ENCODE peak calls at places on chromosomes 4 and X, in eight cellular contexts. N is MM.1S, T is breast epithelium, Z is cardiac fibroblast, Y is AG04449, V is right atrium auricular region, H is Peyer's patch, U is pancreas. W is an unnamed sample.

GRCh38 chr4:52822583-52823477 is 39.3 kb upstream of the RASL11B start:
- DNase-seq in N (no peak), Z (peak), V (no peak), U (no peak), H (no peak), T (no peak), Y (no peak), W (peak)

GRCh38 chrX:134660627-134661026 is 2.4 kb upstream of the PLAC1 start:
- DNase-seq in T (no peak), Y (no peak), Z (peak), V (no peak), U (no peak), H (no peak), N (no peak), W (no peak)

GRCh38 chr4:72473434-72473900 is 95.6 kb downstream of the ADAMTS3 start:
- DNase-seq in T (no peak), U (no peak), Z (peak), Y (no peak), H (no peak), V (no peak), N (no peak), W (no peak)

GRCh38 chr4:44679060-44679459 is 840 bp downstream of the GUF1 start:
- DNase-seq in Z (no peak), U (no peak), T (no peak), N (no peak), H (no peak), Y (no peak), V (no peak), W (no peak)

GRCh38 chr4:28973591-28974350 is 1746.4 kb upstream of the PCDH7 start:
- DNase-seq in Z (peak), T (no peak), N (no peak), Y (no peak), H (no peak), V (no peak), U (no peak), W (no peak)

GRCh38 chr4:142696334-142697122 is 149.6 kb downstream of the INPP4B start:
- DNase-seq in Z (no peak), U (no peak), T (no peak), V (no peak), Y (no peak), H (peak), N (no peak), W (no peak)

GRCh38 chr4:1072830-1073446 is 40.4 kb downstream of the RNF212 start:
- DNase-seq in U (peak), H (peak), V (peak), Z (peak), Y (no peak), T (peak), N (peak), W (peak)

GRCh38 chr4:1235381-1236102 is 13.4 kb downstream of the CTBP1 start:
- DNase-seq in N (no peak), H (no peak), Z (no peak), V (no peak), U (no peak), Y (no peak), T (no peak), W (no peak)

GRCh38 chr4:152206185-152206584 is 329.7 kb downstream of the FBXW7 start:
- DNase-seq in H (no peak), U (no peak), Y (no peak), V (no peak), Z (no peak), N (no peak), T (no peak), W (no peak)

GRCh38 chrX:15751160-15751819 is 13.2 kb downstream of the CA5B start:
- DNase-seq in U (no peak), T (no peak), V (no peak), Z (no peak), H (no peak), Y (no peak), N (no peak), W (peak)

GRCh38 chr4:150268444-150268843 is 190.2 kb downstream of the DCLK2 start:
- DNase-seq in N (no peak), H (no peak), Y (no peak), V (no peak), Z (peak), T (no peak), U (no peak), W (no peak)

GRCh38 chr4:22874334-22874912 is 181.7 kb downstream of the GBA3 start:
- DNase-seq in Y (no peak), N (no peak), T (no peak), H (no peak), V (no peak), U (no peak), Z (no peak), W (no peak)

GRCh38 chrX:110755061-110755460 is 40.6 kb downstream of the CHRDL1 start:
- DNase-seq in V (no peak), N (no peak), Z (peak), T (no peak), U (no peak), H (no peak), Y (no peak), W (peak)

GRCh38 chr4:155445306-155445705 is 68.5 kb upstream of the MAP9 start:
- DNase-seq in Y (no peak), V (no peak), N (no peak), H (no peak), U (no peak), T (no peak), Z (no peak), W (no peak)

GRCh38 chrX:112651766-112652165 is 28.0 kb downstream of the LHFPL1 start:
- DNase-seq in H (no peak), V (no peak), Z (peak), T (no peak), N (no peak), U (no peak), Y (no peak), W (no peak)

GRCh38 chr4:139146926-139147547 is 30.0 kb downstream of the ELF2 start:
- DNase-seq in V (no peak), Y (no peak), Z (no peak), H (no peak), T (no peak), N (no peak), U (no peak), W (no peak)

GRCh38 chr4:152590179-152591031 is 54.5 kb upstream of the FBXW7 start:
- DNase-seq in T (peak), V (no peak), U (no peak), H (no peak), Z (peak), N (no peak), Y (peak), W (peak)

GRCh38 chr4:612749-613125 is 12.6 kb upstream of the PDE6B start:
- DNase-seq in N (no peak), H (no peak), Y (no peak), V (no peak), Z (no peak), T (no peak), U (no peak), W (no peak)

GRCh38 chr4:54233697-54234496 is 4.8 kb downstream of the PDGFRA start:
- DNase-seq in N (peak), Z (peak), H (peak), V (peak), T (peak), U (peak), Y (no peak), W (peak)

GRCh38 chr4:6548201-6548881 is 26.6 kb upstream of the MAN2B2 start:
- DNase-seq in Y (no peak), H (no peak), V (no peak), T (no peak), U (no peak), Z (peak), N (no peak), W (peak)
- TF ChIP-seq CTCF in Y (peak), H (no peak), V (peak), T (no peak), U (no peak), Z (peak), N (peak), W (peak)

GRCh38 chrX:46576458-46576857 is 2.9 kb downstream of the CHST7 start:
- DNase-seq in Y (no peak), U (no peak), N (no peak), V (no peak), Z (peak), H (no peak), T (no peak), W (peak)
- H3K4me3 ChIP-seq in Y (peak), U (no peak), N (no peak), V (peak), Z (no peak), H (no peak), T (peak), W (peak)

GRCh38 chr4:124025423-124025822 is 628.8 kb downstream of the SPRY1 start:
- DNase-seq in V (no peak), N (no peak), H (no peak), U (no peak), Y (no peak), T (no peak), Z (peak), W (no peak)

GRCh38 chr4:124030038-124030638 is 633.5 kb downstream of the SPRY1 start:
- DNase-seq in H (no peak), N (no peak), V (no peak), Z (no peak), U (no peak), T (no peak), Y (no peak), W (peak)

GRCh38 chr4:124028172-124028571 is 631.6 kb downstream of the SPRY1 start:
- DNase-seq in H (no peak), T (no peak), Y (no peak), V (no peak), U (no peak), N (no peak), Z (no peak), W (no peak)
- TF ChIP-seq CTCF in H (no peak), T (no peak), Y (no peak), V (no peak), U (no peak), N (no peak), Z (no peak), W (no peak)

GRCh38 chrX:97401154-97401553 is 517.4 kb downstream of the RPA4 start:
- DNase-seq in T (no peak), Y (no peak), H (no peak), U (no peak), Z (no peak), V (no peak), N (peak), W (no peak)
- H3K4me3 ChIP-seq in T (no peak), Y (no peak), H (no peak), U (no peak), Z (no peak), V (no peak), N (no peak), W (no peak)

W was measured in AG10803.